ENCODE peak calls at places on chromosomes 11 and 22, in eight cellular contexts. R, D, K, V, T, N, Z and S are unnamed samples.

GRCh38 chr11:102157219-102157618 is 47.0 kb downstream of the YAP1 start:
- DNase-seq in R (peak), D (peak), K (peak), V (peak), T (no peak), N (no peak), Z (no peak), S (no peak)

GRCh38 chr11:126219547-126219946 is 8.0 kb downstream of the FAM118B start:
- DNase-seq in R (no peak), D (peak), K (no peak), V (no peak), T (no peak), N (no peak), Z (no peak), S (no peak)

GRCh38 chr11:19961225-19961624 is 199.1 kb downstream of the DBX1 start:
- DNase-seq in R (no peak), D (no peak), K (no peak), V (no peak), T (no peak), N (no peak), Z (no peak), S (no peak)

GRCh38 chr11:130522284-130522961 is 74.0 kb downstream of the ADAMTS15 start:
- DNase-seq in R (peak), D (peak), K (peak), V (peak), T (peak), N (no peak), Z (peak), S (peak)

GRCh38 chr11:125072210-125072960 is 9.3 kb downstream of the SLC37A2 start:
- DNase-seq in R (no peak), D (no peak), K (peak), V (no peak), T (no peak), N (peak), Z (peak), S (no peak)

GRCh38 chr22:45608763-45609180 is 62.9 kb upstream of the ATXN10 start:
- DNase-seq in R (peak), D (no peak), K (no peak), V (peak), T (no peak), N (no peak), Z (no peak), S (no peak)

GRCh38 chr11:8671242-8671641 is 11.2 kb downstream of the TRIM66 start:
- DNase-seq in R (peak), D (peak), K (no peak), V (peak), T (no peak), N (no peak), Z (no peak), S (peak)

GRCh38 chr11:10568486-10568941 is at the start of gene LYVE1:
- DNase-seq in R (no peak), D (no peak), K (no peak), V (no peak), T (no peak), N (no peak), Z (no peak), S (no peak)

GRCh38 chr22:50329236-50329635 is 2.4 kb upstream of the DENND6B start:
- DNase-seq in R (peak), D (no peak), K (no peak), V (peak), T (no peak), N (no peak), Z (no peak), S (no peak)

GRCh38 chr11:15258433-15259350 is 144.0 kb downstream of the INSC start:
- DNase-seq in R (peak), D (peak), K (no peak), V (peak), T (peak), N (no peak), Z (no peak), S (no peak)

GRCh38 chr11:26551186-26551801 is 20.8 kb downstream of the MUC15 start:
- DNase-seq in R (peak), D (no peak), K (no peak), V (no peak), T (no peak), N (no peak), Z (no peak), S (no peak)

GRCh38 chr22:29031236-29031982 is 30.2 kb downstream of the C22orf31 start:
- DNase-seq in R (peak), D (peak), K (peak), V (peak), T (peak), N (no peak), Z (peak), S (no peak)

GRCh38 chr11:92964471-92964870 is 5.0 kb upstream of the MTNR1B start:
- DNase-seq in R (peak), D (no peak), K (no peak), V (peak), T (no peak), N (no peak), Z (no peak), S (no peak)

GRCh38 chr11:124793466-124794278 is 6.5 kb downstream of the MSANTD2 start:
- DNase-seq in R (peak), D (peak), K (peak), V (peak), T (peak), N (peak), Z (no peak), S (no peak)

GRCh38 chr22:31659246-31659645 is 2.8 kb downstream of the PISD start:
- DNase-seq in R (peak), D (no peak), K (no peak), V (peak), T (no peak), N (no peak), Z (no peak), S (no peak)

GRCh38 chr11:71247551-71248250 is 4.7 kb downstream of the SHANK2 start:
- DNase-seq in R (no peak), D (no peak), K (peak), V (no peak), T (no peak), N (no peak), Z (peak), S (no peak)

GRCh38 chr11:10380921-10381320 is 74.1 kb upstream of the AMPD3 start:
- DNase-seq in R (no peak), D (no peak), K (no peak), V (no peak), T (no peak), N (no peak), Z (no peak), S (no peak)

GRCh38 chr22:31313366-31314147 is 21.3 kb upstream of the PIK3IP1 start:
- DNase-seq in R (peak), D (peak), K (peak), V (peak), T (peak), N (peak), Z (peak), S (peak)

GRCh38 chr22:45077286-45077685 is 67.5 kb upstream of the PHF21B start:
- DNase-seq in R (no peak), D (no peak), K (no peak), V (no peak), T (no peak), N (no peak), Z (no peak), S (no peak)

GRCh38 chr11:18749681-18750319 is 23.8 kb upstream of the IGSF22 start:
- DNase-seq in R (peak), D (no peak), K (no peak), V (peak), T (peak), N (no peak), Z (no peak), S (no peak)

GRCh38 chr11:69684651-69685050 is 9.5 kb upstream of the LTO1 start:
- DNase-seq in R (no peak), D (no peak), K (no peak), V (no peak), T (no peak), N (no peak), Z (peak), S (no peak)
- TF ChIP-seq CTCF in R (no peak), D (no peak), K (no peak), V (no peak), T (no peak), N (no peak), Z (no peak), S (no peak)

DNA sequence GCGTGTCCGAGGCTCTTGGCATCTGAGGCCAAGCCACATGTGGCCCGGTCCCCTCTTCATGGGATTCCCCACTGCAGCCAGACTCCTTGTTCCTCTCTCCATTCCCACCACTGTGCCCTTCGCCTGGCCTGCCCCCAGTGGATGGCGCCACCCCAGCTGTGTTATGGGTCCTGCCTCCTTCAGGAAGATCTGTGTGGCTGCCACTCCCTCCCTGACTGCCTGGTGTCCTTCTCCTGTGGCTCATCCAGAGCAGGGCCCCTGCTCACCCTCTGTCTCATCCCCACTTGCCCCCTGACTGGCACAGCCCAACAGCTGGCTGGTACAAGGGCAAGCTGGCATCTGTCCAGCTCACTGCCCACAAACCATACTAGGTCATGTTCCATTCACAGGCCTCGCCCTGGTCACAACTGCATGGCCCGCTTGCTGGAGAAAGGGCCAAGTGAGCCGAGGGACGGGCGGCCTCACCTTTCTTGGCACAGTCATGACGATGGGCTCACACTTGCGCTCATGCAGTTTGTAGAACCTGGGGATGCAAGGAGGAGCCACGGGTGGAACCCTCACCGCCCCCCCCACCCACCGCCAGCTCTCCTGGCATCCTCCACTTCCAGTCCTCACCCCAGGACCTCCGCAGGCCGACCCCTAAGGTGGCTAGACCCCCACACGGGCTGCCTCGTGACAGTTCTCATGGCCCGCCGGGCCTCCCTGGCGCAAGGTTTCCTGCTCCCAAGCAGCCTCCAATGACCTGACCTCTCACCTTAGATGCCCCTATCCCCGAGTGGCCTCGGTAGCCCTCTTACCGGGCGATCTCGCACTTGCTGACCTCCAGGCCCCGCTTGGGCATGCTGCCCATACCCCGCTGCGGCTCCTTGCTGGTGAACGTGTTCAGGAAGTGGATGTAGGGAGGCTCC is 2.1 kb upstream of the PTPRCAP start:
- DNase-seq in R (no peak), D (peak), K (peak), V (peak), T (peak), N (no peak), Z (no peak), S (no peak)
- TF ChIP-seq CTCF in R (peak), D (no peak), K (no peak), V (peak), T (peak), N (peak), Z (no peak), S (no peak)

DNA sequence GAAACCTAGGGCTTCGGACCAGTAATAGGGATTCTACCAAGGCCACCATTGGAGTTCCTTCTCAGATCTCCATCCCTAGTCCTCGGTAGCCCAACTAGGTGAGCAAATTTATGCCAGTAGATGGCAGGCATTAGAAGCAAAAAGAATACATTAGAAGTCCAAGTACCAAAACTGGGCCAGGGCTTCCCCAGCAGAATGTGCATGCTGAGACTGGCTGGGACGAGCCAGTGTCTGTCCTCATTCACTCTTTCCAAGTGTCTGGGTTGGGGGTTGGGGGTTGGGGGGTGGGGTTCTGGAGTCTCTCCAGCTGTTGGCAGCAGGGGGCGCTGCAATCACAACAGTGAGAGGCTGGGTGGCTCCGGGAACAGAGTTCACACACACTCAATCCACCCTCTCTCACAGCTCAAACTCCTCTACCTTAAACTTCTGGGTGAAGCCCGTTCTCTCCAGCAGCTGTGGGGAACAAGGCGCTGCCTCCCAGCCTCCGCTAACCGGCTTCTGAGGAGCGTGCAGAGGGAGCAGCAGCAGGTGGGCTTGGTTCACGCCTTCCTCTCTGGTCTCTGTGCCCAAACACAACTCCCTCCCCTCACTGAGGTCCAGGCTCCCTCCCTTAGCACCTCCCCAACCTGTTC is 57.5 kb downstream of the BTG4 start:
- DNase-seq in R (peak), D (peak), K (no peak), V (peak), T (peak), N (peak), Z (no peak), S (peak)
- TF ChIP-seq CTCF in R (peak), D (no peak), K (no peak), V (peak), T (peak), N (peak), Z (peak), S (peak)

GRCh38 chr11:76698321-76699043 is 27.9 kb upstream of the LRRC32 start:
- DNase-seq in R (no peak), D (no peak), K (no peak), V (peak), T (no peak), N (no peak), Z (no peak), S (no peak)
- TF ChIP-seq CTCF in R (peak), D (no peak), K (no peak), V (peak), T (peak), N (peak), Z (peak), S (peak)

DNA sequence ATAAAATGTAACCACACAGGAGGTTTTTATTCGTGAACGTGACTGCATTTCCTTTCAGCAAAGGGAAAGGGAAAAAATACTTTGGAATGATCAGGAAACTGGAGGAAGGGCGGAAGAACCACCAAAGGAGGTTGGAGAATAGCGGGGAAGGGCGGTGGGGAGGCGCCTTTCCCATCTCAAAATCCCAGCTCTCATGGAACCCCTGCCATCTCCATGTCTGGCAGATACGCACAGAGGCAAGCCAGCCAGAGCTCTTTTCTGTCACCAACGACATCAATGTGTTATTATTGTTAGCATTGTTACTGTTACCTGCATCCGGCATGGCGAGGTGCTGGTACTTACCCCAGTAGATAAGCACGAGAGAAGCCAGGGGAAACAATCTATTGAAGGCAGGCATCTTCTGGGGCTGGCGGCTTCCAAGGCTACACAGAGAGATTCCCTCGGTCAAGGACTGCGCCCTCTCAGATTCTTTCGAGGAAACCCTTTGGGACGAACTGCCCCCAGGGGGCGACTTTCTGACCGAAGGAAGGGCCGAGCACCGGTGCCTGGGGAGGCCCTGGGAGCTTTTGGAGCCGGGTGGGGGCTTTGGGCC is 923 bp downstream of the SCN3B start:
- DNase-seq in R (no peak), D (no peak), K (no peak), V (peak), T (peak), N (no peak), Z (no peak), S (peak)
- TF ChIP-seq CTCF in R (no peak), D (no peak), K (no peak), V (no peak), T (no peak), N (no peak), Z (peak), S (peak)

DNA sequence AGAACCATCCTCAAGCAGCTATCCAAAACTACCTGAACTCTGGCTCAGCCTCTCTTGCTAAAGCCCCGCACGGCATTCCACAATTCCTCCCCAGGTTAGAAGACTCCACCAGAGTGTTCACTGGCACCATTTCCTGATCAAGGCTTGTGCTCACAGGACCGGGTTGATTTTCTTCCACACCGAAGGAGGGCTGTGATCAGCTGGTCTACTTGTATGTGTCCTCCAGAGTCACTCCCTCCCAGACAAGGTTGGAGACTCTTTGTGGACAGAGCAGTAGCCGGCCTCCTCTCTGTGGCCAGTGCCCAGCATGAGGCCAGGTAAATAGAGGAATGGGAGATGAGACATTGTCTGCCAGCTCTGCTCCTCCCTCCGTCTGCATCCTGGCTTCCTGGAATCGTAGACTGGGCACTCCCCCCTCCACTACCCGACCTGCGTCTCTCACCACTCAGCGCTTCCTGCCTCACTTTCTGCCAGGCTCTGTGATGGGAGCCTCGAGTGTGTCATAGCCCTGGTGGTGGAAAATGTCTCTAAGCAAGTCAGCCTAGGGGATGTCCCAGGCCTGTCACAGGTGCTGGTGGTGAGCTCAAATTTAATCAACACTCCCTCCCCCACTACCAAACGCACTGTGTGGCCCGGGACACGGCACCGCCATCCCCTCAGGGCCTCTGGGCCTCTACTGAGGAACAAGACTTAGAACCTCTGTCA is 12.5 kb upstream of the TMPRSS6 start:
- DNase-seq in R (peak), D (peak), K (peak), V (peak), T (no peak), N (peak), Z (peak), S (no peak)
- TF ChIP-seq CTCF in R (no peak), D (no peak), K (no peak), V (peak), T (no peak), N (no peak), Z (no peak), S (no peak)

GRCh38 chr11:12794556-12795230 is 120.5 kb downstream of the TEAD1 start:
- DNase-seq in R (no peak), D (no peak), K (no peak), V (no peak), T (no peak), N (no peak), Z (no peak), S (no peak)
- TF ChIP-seq CTCF in R (no peak), D (no peak), K (no peak), V (no peak), T (no peak), N (no peak), Z (no peak), S (no peak)